ENCODE peak calls at places on chromosomes 7 and 10, in nine cellular contexts. E, G, R, Q, N, C, U, S and J are unnamed samples.

GRCh38 chr7:110090113-110090820 is 1000.7 kb upstream of the LRRN3 start:
- DNase-seq in S (no peak), C (no peak), Q (no peak), G (peak), N (peak), R (no peak), U (no peak), E (peak), J (no peak)

GRCh38 chr10:12727832-12728215 is 273.7 kb downstream of the CCDC3 start:
- DNase-seq in S (no peak), E (no peak), U (no peak), G (no peak), R (no peak), N (no peak), Q (peak), C (no peak), J (no peak)

GRCh38 chr10:117184296-117184695 is 13.0 kb upstream of the KCNK18 start:
- DNase-seq in R (no peak), N (no peak), Q (no peak), U (no peak), G (no peak), C (no peak), S (no peak), E (no peak), J (no peak)

GRCh38 chr10:31288001-31288400 is 31.0 kb upstream of the ZEB1 start:
- DNase-seq in G (no peak), E (no peak), R (no peak), Q (no peak), N (no peak), S (no peak), C (no peak), U (no peak), J (no peak)

GRCh38 chr10:727162-727790 is 37.8 kb upstream of the DIP2C start:
- DNase-seq in E (no peak), S (no peak), R (no peak), N (no peak), Q (no peak), G (no peak), C (no peak), U (no peak), J (no peak)

GRCh38 chr10:18594574-18595156 is 56.7 kb downstream of the NSUN6 start:
- DNase-seq in N (no peak), G (peak), E (no peak), S (no peak), R (peak), C (no peak), U (no peak), Q (no peak), J (no peak)

GRCh38 chr10:126049741-126050140 is 153.4 kb downstream of the FANK1 start:
- DNase-seq in G (no peak), Q (peak), U (no peak), C (no peak), N (peak), R (no peak), S (no peak), E (no peak), J (peak)

GRCh38 chr10:96502561-96503267 is 11.0 kb downstream of the TLL2 start:
- DNase-seq in G (peak), N (no peak), E (no peak), S (no peak), Q (no peak), U (no peak), C (no peak), R (no peak), J (no peak)

GRCh38 chr10:131905603-131906268 is 4.9 kb downstream of the PPP2R2D start:
- DNase-seq in N (no peak), U (no peak), G (no peak), S (no peak), Q (peak), E (no peak), R (no peak), C (no peak), J (no peak)

GRCh38 chr10:33566426-33566825 is 232.0 kb upstream of the NRP1 start:
- DNase-seq in S (no peak), C (no peak), R (peak), U (no peak), G (no peak), E (no peak), Q (no peak), N (no peak), J (no peak)

GRCh38 chr10:557792-558328 is 131.6 kb downstream of the DIP2C start:
- DNase-seq in E (no peak), R (no peak), U (no peak), G (peak), Q (no peak), S (no peak), C (no peak), N (no peak), J (no peak)

GRCh38 chr7:84194484-84195260 is at the start of gene SEMA3A:
- DNase-seq in R (peak), S (no peak), E (no peak), Q (no peak), C (peak), G (peak), U (no peak), N (peak), J (no peak)

GRCh38 chr10:116690356-116691078 is 51.8 kb downstream of the HSPA12A start:
- DNase-seq in N (no peak), E (no peak), S (no peak), U (no peak), G (no peak), Q (peak), C (no peak), R (peak), J (no peak)

GRCh38 chr10:118173326-118173725 is 126.6 kb upstream of the RAB11FIP2 start:
- DNase-seq in U (no peak), Q (no peak), N (no peak), S (no peak), C (no peak), R (no peak), G (no peak), E (no peak), J (no peak)

GRCh38 chr10:44981172-44982113 is 2.8 kb upstream of the DEPP1 start:
- DNase-seq in U (peak), N (peak), G (no peak), R (no peak), Q (peak), E (peak), C (no peak), S (no peak), J (no peak)

GRCh38 chr10:58672855-58673254 is 160.2 kb downstream of the BICC1 start:
- DNase-seq in G (no peak), C (no peak), Q (no peak), U (no peak), R (no peak), N (no peak), E (no peak), S (no peak), J (no peak)

GRCh38 chr10:124383496-124383895 is 35.2 kb downstream of the OAT start:
- DNase-seq in R (no peak), N (no peak), S (no peak), G (no peak), E (no peak), C (no peak), Q (peak), U (no peak), J (no peak)

GRCh38 chr10:117130862-117131389 is 7.1 kb downstream of the VAX1 start:
- DNase-seq in U (no peak), S (peak), C (no peak), E (no peak), R (no peak), Q (no peak), G (no peak), N (no peak), J (no peak)

GRCh38 chr7:16063241-16063640 is 358.1 kb downstream of the CRPPA start:
- DNase-seq in S (no peak), R (no peak), U (no peak), C (no peak), G (no peak), N (no peak), Q (no peak), E (no peak), J (no peak)

GRCh38 chr10:26860026-26860541 is 674 bp downstream of the ABI1 start:
- DNase-seq in N (peak), C (peak), G (peak), E (no peak), R (peak), S (no peak), U (no peak), Q (peak), J (peak)

GRCh38 chr10:96683065-96683464 is 37.2 kb downstream of the PIK3AP1 start:
- DNase-seq in Q (no peak), R (no peak), C (no peak), E (no peak), N (no peak), S (no peak), G (no peak), U (no peak), J (no peak)

GRCh38 chr10:32226624-32227023 is 120.3 kb downstream of the EPC1 start:
- DNase-seq in S (no peak), C (no peak), N (no peak), G (no peak), E (no peak), Q (no peak), R (no peak), U (no peak), J (no peak)

GRCh38 chr7:140153666-140154161 is 23.1 kb downstream of the KDM7A start:
- DNase-seq in Q (no peak), C (no peak), S (no peak), U (no peak), E (no peak), G (no peak), R (no peak), N (no peak), J (no peak)

GRCh38 chr7:140159487-140159886 is 17.3 kb downstream of the KDM7A start:
- DNase-seq in N (peak), U (no peak), C (no peak), Q (no peak), E (no peak), R (no peak), G (no peak), S (no peak), J (no peak)

GRCh38 chr7:140155428-140155827 is 21.4 kb downstream of the KDM7A start:
- DNase-seq in Q (no peak), E (no peak), U (no peak), R (no peak), S (no peak), G (no peak), C (no peak), N (no peak), J (no peak)

GRCh38 chr7:140160308-140160707 is 16.5 kb downstream of the KDM7A start:
- DNase-seq in U (no peak), G (no peak), N (no peak), Q (no peak), E (no peak), R (no peak), C (no peak), S (no peak), J (no peak)

GRCh38 chr7:140156460-140157080 is 20.2 kb downstream of the KDM7A start:
- DNase-seq in C (no peak), Q (no peak), R (no peak), U (no peak), S (no peak), N (no peak), G (no peak), E (no peak), J (no peak)
- H3K27ac ChIP-seq in C (no peak), Q (no peak), R (no peak), U (no peak), S (no peak), N (no peak), G (no peak), E (no peak), J (no peak)

GRCh38 chr10:14952851-14953451 is 945 bp downstream of the DCLRE1C start:
- DNase-seq in E (no peak), R (peak), U (no peak), G (no peak), Q (no peak), S (no peak), N (no peak), C (no peak), J (no peak)
- H3K27ac ChIP-seq in E (peak), R (no peak), U (peak), G (peak), Q (peak), S (peak), N (peak), C (peak), J (peak)

GRCh38 chr7:41731486-41732278 is 28.8 kb upstream of the INHBA start:
- DNase-seq in Q (no peak), R (no peak), E (no peak), S (no peak), N (no peak), C (no peak), U (no peak), G (no peak), J (no peak)
- H3K27ac ChIP-seq in Q (no peak), R (no peak), E (no peak), S (no peak), N (no peak), C (no peak), U (no peak), G (no peak), J (no peak)

DNA sequence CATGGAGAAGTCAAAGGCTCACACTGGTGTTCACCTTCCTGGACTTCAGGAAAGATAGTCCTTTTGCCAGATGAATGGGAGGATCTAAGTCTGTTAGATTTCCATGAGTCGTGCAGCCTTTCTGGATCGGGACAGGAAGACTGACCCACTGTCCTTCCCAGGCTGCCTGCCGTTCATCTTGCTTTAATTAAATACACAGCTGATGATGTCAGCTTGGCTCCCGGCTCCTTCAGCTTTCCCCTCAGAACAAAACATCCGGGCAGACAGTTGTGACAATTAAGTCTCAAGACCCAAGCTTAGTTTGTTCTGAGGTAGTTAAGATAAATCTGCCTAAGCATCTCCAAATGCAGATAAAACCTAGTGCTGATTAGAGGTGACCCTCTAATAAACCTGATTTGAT is 58.6 kb downstream of the AUTS2 start:
- DNase-seq in Q (no peak), R (no peak), N (no peak), S (no peak), G (peak), E (no peak), C (no peak), U (no peak), J (peak)
- H3K27ac ChIP-seq in Q (no peak), R (no peak), N (no peak), S (no peak), G (no peak), E (no peak), C (no peak), U (no peak), J (peak)

DNA sequence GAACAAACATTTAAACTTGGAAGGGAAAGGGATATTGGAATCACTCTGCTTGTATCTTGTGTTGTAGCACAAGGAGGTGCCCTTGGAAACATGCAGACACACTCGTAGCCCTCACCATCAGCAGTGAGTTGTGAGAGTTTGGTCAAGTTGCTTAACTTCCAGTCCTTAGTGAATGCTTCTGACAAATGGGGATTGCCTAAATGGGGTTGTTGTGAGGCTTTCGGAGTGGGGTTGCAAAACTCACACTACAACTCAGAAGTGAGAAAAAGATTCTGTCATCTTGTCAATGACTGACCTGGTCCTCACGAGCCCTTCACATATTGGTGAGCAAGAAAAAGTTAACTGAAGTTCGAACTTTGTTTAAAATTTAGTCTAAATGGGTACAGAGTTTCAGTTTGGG is 29.0 kb upstream of the GSDME start:
- DNase-seq in E (no peak), U (no peak), C (no peak), Q (no peak), R (no peak), N (no peak), S (no peak), G (no peak), J (no peak)
- H3K27ac ChIP-seq in E (no peak), U (no peak), C (no peak), Q (no peak), R (no peak), N (peak), S (no peak), G (no peak), J (no peak)

GRCh38 chr7:127347567-127348246 is 44.8 kb downstream of the ZNF800 start:
- DNase-seq in C (peak), U (peak), G (peak), Q (peak), S (no peak), N (peak), E (peak), R (peak), J (peak)
- H3K27ac ChIP-seq in C (no peak), U (no peak), G (no peak), Q (no peak), S (no peak), N (no peak), E (no peak), R (no peak), J (no peak)

GRCh38 chr7:29287366-29287765 is 92.8 kb downstream of the CHN2 start:
- DNase-seq in C (no peak), N (peak), E (no peak), U (no peak), R (no peak), S (no peak), Q (no peak), G (no peak), J (no peak)

GRCh38 chr7:29285451-29285807 is 90.9 kb downstream of the CHN2 start:
- DNase-seq in R (no peak), C (no peak), S (no peak), E (no peak), U (no peak), G (peak), Q (no peak), N (peak), J (no peak)

GRCh38 chr7:29285861-29286260 is 91.3 kb downstream of the CHN2 start:
- DNase-seq in Q (no peak), R (no peak), E (no peak), U (no peak), C (no peak), G (no peak), N (no peak), S (no peak), J (no peak)

GRCh38 chr7:29282819-29283414 is 88.3 kb downstream of the CHN2 start:
- DNase-seq in G (no peak), Q (no peak), E (no peak), N (no peak), R (peak), U (no peak), S (no peak), C (no peak), J (no peak)

DNA sequence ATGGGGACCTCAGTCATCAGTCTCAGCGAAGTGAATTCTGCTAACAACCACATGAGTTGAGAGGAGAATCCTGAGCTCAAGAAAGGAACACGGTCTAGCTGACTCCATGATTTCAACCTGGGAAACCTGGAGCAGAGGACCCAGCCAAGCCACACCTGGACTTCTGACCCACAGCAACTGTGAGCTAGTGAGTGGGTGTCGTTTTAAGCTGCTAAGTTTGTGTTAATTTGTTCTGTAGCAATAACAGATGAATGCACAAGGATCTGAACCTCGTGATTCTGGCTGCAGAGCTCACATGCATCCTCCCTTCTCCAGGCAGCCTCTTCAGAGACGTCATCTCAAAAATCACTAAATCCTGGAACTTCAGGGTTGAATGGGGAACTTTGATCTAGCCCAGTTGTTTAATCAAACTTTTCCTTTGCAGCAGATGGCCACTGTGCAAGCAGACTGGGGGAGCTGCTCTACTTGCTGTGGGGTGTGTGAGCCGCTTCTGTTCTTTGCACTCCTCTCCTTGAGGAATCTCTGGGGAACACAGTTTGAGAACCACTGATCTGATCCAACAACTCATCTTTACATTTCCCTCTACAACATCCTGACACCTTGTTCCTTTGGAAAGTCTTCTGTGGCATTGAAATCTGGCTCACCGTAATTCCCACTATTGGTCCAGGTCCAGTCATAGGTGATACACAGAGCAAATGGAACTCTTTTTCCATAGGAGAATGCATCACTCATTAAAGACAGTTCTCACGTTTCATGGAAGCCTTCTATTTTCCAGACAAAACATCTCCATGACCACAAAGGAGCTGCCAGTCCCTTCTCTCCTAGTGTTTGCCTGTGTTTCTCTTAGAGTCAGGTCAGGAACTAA is 90.2 kb downstream of the CHN2 start:
- DNase-seq in G (no peak), R (no peak), S (no peak), Q (no peak), E (no peak), N (no peak), C (no peak), U (no peak), J (no peak)
- H3K27ac ChIP-seq in G (no peak), R (no peak), S (no peak), Q (no peak), E (no peak), N (no peak), C (no peak), U (peak), J (no peak)

DNA sequence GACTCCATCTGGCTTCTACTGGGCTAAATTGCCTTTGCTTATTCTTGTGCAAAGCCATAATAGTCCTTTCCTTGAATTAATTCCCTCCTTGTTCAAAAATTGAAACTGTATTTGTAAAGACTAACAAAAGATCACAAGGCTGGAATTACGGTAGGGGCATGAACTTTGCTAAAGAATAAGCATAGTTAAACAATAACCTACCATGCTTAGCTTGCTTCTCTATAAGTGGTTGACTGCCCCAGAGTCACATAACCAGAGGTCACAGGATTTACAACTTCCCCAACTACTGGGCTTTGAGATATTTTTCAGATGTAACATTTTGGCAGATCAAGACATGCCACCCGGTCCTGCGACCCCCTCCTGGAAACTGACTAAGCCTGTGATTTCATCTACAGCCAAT is 181.4 kb downstream of the GPAM start:
- DNase-seq in C (no peak), U (no peak), G (no peak), S (no peak), N (no peak), R (no peak), E (no peak), Q (no peak), J (no peak)
- H3K27ac ChIP-seq in C (no peak), U (no peak), G (no peak), S (no peak), N (no peak), R (no peak), E (no peak), Q (no peak), J (no peak)